ENCODE peak calls at places on chromosomes 3 and 15, in four cellular contexts. Z is breast epithelium, M is Peyer's patch, T is stomach. K is an unnamed sample.

GRCh38 chr15:31034152-31034551 is 42.7 kb upstream of the MTMR10 start:
- DNase-seq in M (no peak), T (no peak), Z (no peak), K (no peak)

GRCh38 chr15:68316061-68316804 is 38.7 kb downstream of the FEM1B start:
- DNase-seq in T (peak; percentile 26), M (no peak), Z (peak; percentile 14), K (no peak)

GRCh38 chr3:86774082-86774691 is 216.8 kb downstream of the VGLL3 start:
- DNase-seq in Z (no peak), M (no peak), T (no peak), K (no peak)

GRCh38 chr3:187025254-187025655 is 94.9 kb downstream of the ST6GAL1 start:
- DNase-seq in T (no peak), Z (no peak), M (peak; percentile 69), K (no peak)

GRCh38 chr15:85838655-85839054 is 43.9 kb upstream of the KLHL25 start:
- DNase-seq in T (peak; percentile 83), Z (no peak), M (no peak), K (no peak)

GRCh38 chr3:161291191-161291901 is 70.2 kb downstream of the NMD3 start:
- DNase-seq in T (peak; percentile 54), Z (peak; percentile 55), M (no peak), K (no peak)

GRCh38 chr15:83300826-83301225 is 16.4 kb upstream of the BNC1 start:
- DNase-seq in M (no peak), T (no peak), Z (no peak), K (no peak)

GRCh38 chr15:25864966-25865365 is 1.8 kb upstream of the ATP10A start:
- DNase-seq in M (no peak), T (no peak), Z (no peak), K (no peak)

GRCh38 chr3:169104972-169105371 is 558.5 kb downstream of the MECOM start:
- DNase-seq in T (no peak), Z (no peak), M (no peak), K (no peak)

GRCh38 chr15:56719021-56719612 is 14.2 kb downstream of the ZNF280D start:
- DNase-seq in T (no peak), M (no peak), Z (no peak), K (no peak)

GRCh38 chr3:127538569-127538968 is 52.0 kb downstream of the TPRA1 start:
- DNase-seq in M (no peak), T (no peak), Z (no peak), K (no peak)

GRCh38 chr3:4866841-4867240 is 112.4 kb upstream of the BHLHE40 start:
- DNase-seq in T (no peak), M (no peak), Z (no peak), K (no peak)

GRCh38 chr3:155585384-155585783 is 159.5 kb downstream of the PLCH1 start:
- DNase-seq in Z (no peak), T (no peak), M (no peak), K (peak; percentile 4)

GRCh38 chr3:102133376-102133775 is 284.1 kb downstream of the NFKBIZ start:
- DNase-seq in Z (no peak), M (no peak), T (no peak), K (no peak)

GRCh38 chr3:162398554-162398953 is 901.9 kb downstream of the OTOL1 start:
- DNase-seq in M (no peak), Z (no peak), T (no peak), K (no peak)

GRCh38 chr15:84690342-84690741 is 25.6 kb downstream of the SEC11A start:
- DNase-seq in M (no peak), T (no peak), Z (no peak), K (no peak)

GRCh38 chr3:115146032-115146417 is 1.1 kb downstream of the ZBTB20 start:
- DNase-seq in M (peak; percentile 34), T (peak; percentile 31), Z (peak; percentile 48), K (peak; percentile 52)

GRCh38 chr3:113912551-113913246 is 35.1 kb upstream of the ZDHHC23 start:
- DNase-seq in T (peak; percentile 39), Z (peak; percentile 35), M (no peak), K (peak; percentile 30)

GRCh38 chr15:65344909-65345275 is 32.9 kb downstream of the IGDCC3 start:
- DNase-seq in M (no peak), Z (no peak), T (no peak), K (no peak)

DNA sequence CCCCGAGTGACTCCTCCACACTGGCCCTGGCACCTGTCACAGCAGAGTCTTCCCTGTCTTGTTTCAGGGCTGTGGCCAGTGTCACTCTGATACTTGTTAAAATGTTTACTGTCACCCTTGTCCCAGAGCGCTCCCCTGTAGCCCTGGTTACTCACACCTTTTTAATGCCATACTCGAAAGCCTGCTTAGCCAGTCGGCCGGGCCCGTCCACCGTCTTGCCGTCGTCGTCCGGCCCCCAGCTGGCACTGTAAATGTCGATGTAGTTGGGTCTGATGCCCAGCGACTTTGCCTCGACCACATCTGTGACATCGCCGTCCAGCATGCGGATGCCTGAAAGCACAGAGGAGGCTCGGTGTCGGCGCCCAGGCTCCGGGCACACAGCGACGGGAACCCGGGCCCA is 91.3 kb downstream of the PCSK6 start:
- DNase-seq in Z (no peak), M (no peak), T (no peak), K (no peak)
- TF ChIP-seq POLR2A in Z (no peak), M (no peak), T (no peak), K (no peak)

GRCh38 chr3:36957072-36957471 is 12.2 kb upstream of the TRANK1 start:
- DNase-seq in Z (no peak), M (no peak), T (no peak), K (no peak)
- TF ChIP-seq POLR2A in Z (no peak), M (no peak), T (no peak), K (no peak)

GRCh38 chr15:88842156-88842555 is 38.9 kb downstream of the ACAN start:
- DNase-seq in M (no peak), T (no peak), Z (no peak), K (no peak)
- TF ChIP-seq POLR2A in M (no peak), T (no peak), Z (no peak), K (no peak)

GRCh38 chr15:69414702-69415161 is 583 bp downstream of the KIF23 start:
- DNase-seq in Z (peak; percentile 86), T (no peak), M (no peak), K (peak; percentile 35)
- TF ChIP-seq POLR2A in Z (no peak), T (no peak), M (no peak), K (peak; percentile 62)

GRCh38 chr3:64028754-64029153 is 5.5 kb upstream of the PSMD6 start:
- DNase-seq in M (no peak), T (no peak), Z (no peak), K (no peak)
- TF ChIP-seq POLR2A in M (no peak), T (no peak), Z (no peak), K (no peak)

GRCh38 chr3:133945696-133946095 is 50.0 kb upstream of the RAB6B start:
- DNase-seq in T (no peak), Z (no peak), M (no peak), K (no peak)

GRCh38 chr3:133942761-133943535 is 47.3 kb upstream of the RAB6B start:
- DNase-seq in M (no peak), Z (no peak), T (peak; percentile 19), K (no peak)

GRCh38 chr3:133944641-133945441 is 49.2 kb upstream of the RAB6B start:
- DNase-seq in M (no peak), Z (peak; percentile 80), T (no peak), K (no peak)

GRCh38 chr3:133944181-133944580 is 48.5 kb upstream of the RAB6B start:
- DNase-seq in M (no peak), Z (no peak), T (no peak), K (no peak)

DNA sequence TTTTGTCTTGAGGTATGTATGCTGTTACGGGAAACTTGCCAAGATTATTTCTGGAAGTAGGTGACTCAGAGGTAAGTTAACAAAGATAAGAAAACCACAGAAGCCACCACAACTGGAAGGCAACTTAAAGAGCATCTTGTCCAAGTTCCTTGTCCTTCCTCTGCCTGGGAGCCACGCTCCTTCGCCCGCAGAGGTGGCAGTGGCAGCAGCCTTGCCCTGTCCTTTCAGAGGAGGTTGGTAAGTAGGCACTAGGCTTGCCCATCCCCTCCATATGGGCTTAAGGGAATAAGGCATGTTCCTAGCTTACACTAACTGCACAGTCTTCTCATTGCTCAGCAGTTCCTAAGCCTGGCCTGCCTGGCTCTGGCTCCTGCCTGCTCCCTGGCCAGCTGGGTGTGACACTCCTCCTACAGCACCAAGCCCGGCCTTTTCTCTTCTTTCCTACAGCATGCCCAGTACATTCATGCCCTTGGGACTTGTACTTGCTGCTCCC is 48.0 kb upstream of the RAB6B start:
- DNase-seq in M (no peak), T (peak; percentile 50), Z (peak; percentile 79), K (peak; percentile 51)
- TF ChIP-seq POLR2A in M (no peak), T (no peak), Z (no peak), K (no peak)

DNA sequence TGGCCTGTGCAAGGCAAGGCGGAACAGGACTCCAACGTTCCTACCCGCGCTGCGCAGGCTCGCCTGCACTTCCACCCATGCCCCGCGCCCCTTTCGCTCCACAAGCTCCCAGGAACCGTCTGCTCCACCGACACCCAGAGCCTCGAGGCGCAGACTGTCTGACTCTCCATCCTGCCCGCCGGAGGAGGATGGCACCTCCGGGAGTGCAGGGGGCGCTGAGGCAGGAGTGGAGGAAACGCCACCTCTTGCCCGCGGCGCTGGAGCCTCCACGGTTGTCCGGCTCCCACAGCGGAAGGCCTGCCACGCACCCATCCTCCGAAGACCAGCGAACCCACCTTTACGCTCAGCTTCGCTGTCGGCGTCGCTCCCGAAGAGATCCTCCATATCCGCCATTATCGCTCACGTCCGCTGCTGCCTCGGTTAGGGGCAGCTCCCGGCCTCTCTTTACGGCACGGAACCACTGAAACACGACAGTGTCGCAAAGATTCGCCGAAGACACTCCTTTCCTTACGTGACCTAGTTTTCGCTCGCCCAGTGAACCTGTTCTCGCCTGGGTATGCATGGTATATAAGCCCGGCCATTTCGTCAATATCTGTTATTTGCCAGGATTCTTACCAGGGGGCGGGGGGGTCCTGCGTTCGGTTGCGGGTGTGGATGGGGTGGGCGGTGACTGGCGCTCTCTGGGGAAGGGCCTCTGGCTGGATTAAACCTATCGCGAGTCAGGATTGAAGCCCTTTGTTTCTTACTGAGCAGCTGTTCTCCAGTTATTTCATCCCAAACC is at the start of gene LEO1:
- DNase-seq in Z (peak; percentile 85), M (peak; percentile 93), T (peak; percentile 91), K (peak; percentile 64)
- TF ChIP-seq POLR2A in Z (peak; percentile 22), M (peak; percentile 40), T (no peak), K (peak; percentile 91)

GRCh38 chr15:43516801-43517353 is 531 bp upstream of the MAP1A start:
- DNase-seq in Z (no peak), M (no peak), T (no peak), K (no peak)
- TF ChIP-seq POLR2A in Z (no peak), M (no peak), T (no peak), K (no peak)